ENCODE peak calls at places on chromosomes 11 and 22, in five cellular contexts. M, Z, Q, B and D are unnamed samples.

GRCh38 chr22:18056802-18057474 is 20.9 kb upstream of the PEX26 start:
- DNase-seq in Z (no peak), Q (peak; percentile 87), B (peak; percentile 50), M (no peak), D (no peak)

GRCh38 chr11:14270690-14271542 is 88.1 kb downstream of the RRAS2 start:
- DNase-seq in Z (no peak), Q (peak; percentile 36), M (peak; percentile 42), B (no peak), D (no peak)

GRCh38 chr22:50184004-50184461 is 1.7 kb upstream of the TRABD start:
- DNase-seq in Z (peak; percentile 90), M (no peak), Q (no peak), B (peak; percentile 75), D (peak; percentile 83)

GRCh38 chr22:42596376-42596775 is 18.3 kb downstream of the POLDIP3 start:
- DNase-seq in Q (no peak), B (no peak), M (no peak), Z (no peak), D (no peak)

GRCh38 chr22:47391169-47392053 is 629.0 kb downstream of the TBC1D22A start:
- DNase-seq in Q (no peak), B (no peak), M (no peak), Z (no peak), D (no peak)

GRCh38 chr11:77236901-77237300 is 64.6 kb downstream of the GDPD4 start:
- DNase-seq in B (no peak), Z (no peak), Q (no peak), M (no peak), D (no peak)

GRCh38 chr11:112656772-112657428 is 304.3 kb upstream of the NCAM1 start:
- DNase-seq in B (no peak), Z (no peak), Q (no peak), M (no peak), D (no peak)

GRCh38 chr22:33271390-33272161 is 213.4 kb upstream of the SYN3 start:
- DNase-seq in M (no peak), Q (no peak), B (peak; percentile 44), Z (peak; percentile 92), D (no peak)

GRCh38 chr11:120511116-120511803 is at the start of gene GRIK4:
- DNase-seq in Q (peak; percentile 89), M (peak; percentile 35), B (peak; percentile 81), Z (peak; percentile 92), D (peak; percentile 81)

GRCh38 chr11:132561937-132562336 is 970.4 kb downstream of the OPCML start:
- DNase-seq in B (no peak), Q (no peak), M (no peak), Z (no peak), D (no peak)

GRCh38 chr22:30803679-30804078 is 109.0 kb downstream of the OSBP2 start:
- DNase-seq in Z (no peak), Q (no peak), M (no peak), B (no peak), D (no peak)

GRCh38 chr11:57598831-57599155 is 1.3 kb downstream of the SERPING1 start:
- DNase-seq in Z (no peak), M (no peak), Q (no peak), B (no peak), D (no peak)

GRCh38 chr11:22982903-22983302 is 122.6 kb upstream of the CCDC179 start:
- DNase-seq in Z (no peak), Q (no peak), M (no peak), B (no peak), D (no peak)

GRCh38 chr11:27558401-27558800 is 51.8 kb upstream of the LIN7C start:
- DNase-seq in B (no peak), M (no peak), Z (no peak), Q (no peak), D (no peak)

GRCh38 chr11:34975482-34975881 is 59.1 kb downstream of the PDHX start:
- DNase-seq in M (no peak), B (no peak), Z (no peak), Q (no peak), D (no peak)

GRCh38 chr22:27107824-27108223 is 450.4 kb downstream of the MIAT start:
- DNase-seq in Z (peak; percentile 75), M (no peak), Q (no peak), B (peak; percentile 45), D (no peak)

GRCh38 chr11:29773656-29774264 is 243.1 kb downstream of the KCNA4 start:
- DNase-seq in M (no peak), Q (no peak), Z (no peak), B (no peak), D (no peak)

GRCh38 chr11:118434123-118434552 is 2.2 kb upstream of the KMT2A start:
- DNase-seq in Q (no peak), M (no peak), B (no peak), Z (no peak), D (no peak)

GRCh38 chr11:34915136-34916013 is 804 bp downstream of the APIP start:
- DNase-seq in Z (no peak), M (no peak), Q (peak; percentile 19), B (no peak), D (no peak)

GRCh38 chr11:28464252-28464867 is 356.2 kb downstream of the METTL15 start:
- DNase-seq in Z (no peak), M (no peak), Q (no peak), B (no peak), D (no peak)

GRCh38 chr11:134639586-134640330 is 227.7 kb upstream of the B3GAT1 start:
- DNase-seq in B (peak; percentile 64), Q (no peak), Z (no peak), M (no peak), D (no peak)

DNA sequence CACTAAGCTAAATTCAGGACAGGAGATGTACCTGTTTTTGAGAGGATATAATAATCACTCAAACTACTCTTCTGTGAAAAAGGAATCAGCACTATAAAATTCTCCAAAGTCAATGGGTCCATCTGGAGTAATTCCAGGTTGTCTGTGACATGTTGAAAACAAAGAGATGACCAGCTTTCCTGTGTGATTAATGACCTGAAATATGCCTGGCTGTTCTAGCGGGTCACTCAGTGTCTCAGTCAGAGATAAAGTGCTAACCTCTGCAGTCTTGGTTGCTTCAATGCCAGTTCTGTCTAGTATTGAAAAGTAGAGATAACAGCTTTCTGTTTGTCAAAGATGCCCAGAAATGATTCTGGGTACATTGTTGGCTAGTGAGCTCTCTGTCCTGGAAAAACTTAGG is 722.6 kb upstream of the TENM4 start:
- DNase-seq in B (no peak), M (no peak), Z (no peak), Q (no peak), D (no peak)
- H3K27ac ChIP-seq in B (no peak overlapping the region), M (no peak overlapping the region), Z (no peak overlapping the region), Q (no peak overlapping the region), D (no peak overlapping the region)

GRCh38 chr22:41576877-41577276 is 12.8 kb downstream of the PMM1 start:
- DNase-seq in Q (no peak), M (peak; percentile 34), B (peak; percentile 21), Z (peak; percentile 79), D (no peak)
- TF ChIP-seq CTCF in Q (peak; percentile 30), M (peak; percentile 83), B (peak; percentile 59), Z (peak; percentile 16), D (no peak)

GRCh38 chr11:78653294-78653909 is 78.7 kb upstream of the NARS2 start:
- DNase-seq in Z (no peak), M (no peak), Q (no peak), B (no peak), D (peak; percentile 26)

GRCh38 chr11:78654866-78655265 is 80.2 kb upstream of the NARS2 start:
- DNase-seq in Q (no peak), B (no peak), M (no peak), Z (no peak), D (no peak)

GRCh38 chr11:78655561-78655960 is 80.9 kb upstream of the NARS2 start:
- DNase-seq in M (no peak), Z (no peak), Q (no peak), B (no peak), D (no peak)

GRCh38 chr11:78652866-78653265 is 78.2 kb upstream of the NARS2 start:
- DNase-seq in Q (no peak), B (no peak), M (no peak), Z (no peak), D (peak; percentile 22)

DNA sequence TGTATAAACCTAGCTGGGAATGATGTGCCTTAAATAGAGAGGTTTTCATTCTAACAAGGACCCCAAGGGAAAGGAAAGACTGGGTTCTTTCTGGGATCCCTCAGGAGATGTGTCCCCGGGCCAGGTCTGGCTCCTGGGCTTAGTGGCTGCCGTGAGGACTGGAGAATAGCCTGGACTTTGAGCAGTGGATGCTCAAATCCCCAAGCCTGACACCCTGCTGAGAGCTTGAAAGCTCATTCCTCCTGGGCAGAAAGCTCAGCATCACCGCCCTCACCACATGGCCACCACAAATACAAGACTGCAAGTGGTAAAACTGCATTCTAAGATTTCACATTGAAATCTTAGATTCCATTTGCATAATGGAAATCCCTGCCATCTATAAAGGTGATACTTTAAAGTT is 79.4 kb upstream of the NARS2 start:
- DNase-seq in Q (no peak), B (no peak), Z (no peak), M (no peak), D (no peak)
- H3K27ac ChIP-seq in Q (no peak overlapping the region), B (no peak overlapping the region), Z (no peak overlapping the region), M (no peak overlapping the region), D (no peak overlapping the region)

DNA sequence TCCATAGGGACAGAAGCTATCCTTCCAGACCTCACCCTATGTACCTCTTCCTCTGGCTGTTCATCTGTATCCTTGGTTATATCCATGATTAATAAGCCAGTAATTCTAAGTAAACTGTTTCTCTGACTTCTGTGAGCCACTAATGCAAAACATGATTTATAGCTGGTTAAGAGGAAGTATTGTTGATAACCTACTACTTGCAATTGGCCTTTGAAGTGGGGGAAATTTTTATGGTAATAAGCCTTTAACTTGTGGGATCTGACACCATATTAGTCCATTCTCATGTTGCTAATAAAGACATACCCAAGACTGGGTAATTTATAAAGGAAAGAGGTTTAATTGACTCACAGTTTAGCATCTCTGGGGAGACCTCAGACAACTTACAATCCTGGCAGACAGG is 21.9 kb downstream of the CASP12 start:
- DNase-seq in Z (no peak), M (no peak), Q (no peak), B (no peak), D (no peak)
- TF ChIP-seq CTCF in Z (no peak), M (no peak), Q (no peak), B (no peak), D (no peak)

DNA sequence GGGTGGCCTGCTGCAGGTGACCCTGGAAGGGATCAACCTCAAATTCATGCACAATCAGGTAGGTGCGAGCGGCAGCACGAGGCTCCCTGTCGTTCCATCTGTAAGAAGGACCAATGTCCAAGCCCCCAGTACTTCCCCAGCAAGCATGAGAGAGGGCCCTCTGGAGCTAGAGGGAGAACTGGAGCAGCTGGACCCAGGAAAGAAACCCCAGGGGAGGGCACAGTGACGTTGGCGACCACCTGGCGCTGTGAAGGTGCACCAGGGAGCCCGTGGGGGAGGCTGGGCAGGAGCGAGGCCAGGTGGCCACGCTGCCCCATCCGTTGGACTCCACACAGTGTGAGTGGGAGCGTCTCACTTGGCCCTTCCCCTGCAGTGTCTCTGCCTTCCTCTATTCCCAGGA is 28.0 kb downstream of the MYBPC3 start:
- DNase-seq in B (no peak), Q (no peak), Z (peak; percentile 39), M (no peak), D (no peak)
- H3K27ac ChIP-seq in B (no peak overlapping the region), Q (no peak overlapping the region), Z (no peak overlapping the region), M (no peak overlapping the region), D (no peak overlapping the region)